ENCODE peak calls at places on chromosome 1, in seven cellular contexts. M is neuronal stem cell, U is mesendoderm, Z is mesenchymal stem cell, K is IMR-90, H is H9, J is H1. X is an unnamed sample.

GRCh38 chr1:9369964-9370788 is 77.5 kb downstream of the SPSB1 start:
- DNase-seq in M (no peak), U (no peak), Z (no peak), K (no peak), H (no peak), J (no peak), X (peak; percentile 67)

GRCh38 chr1:100581096-100581705 is 43.3 kb downstream of the GPR88 start:
- DNase-seq in M (no peak), U (no peak), Z (no peak), K (no peak), H (no peak), J (no peak), X (no peak)

GRCh38 chr1:10730985-10731384 is 65.5 kb downstream of the CASZ1 start:
- DNase-seq in M (no peak), U (peak; percentile 23), Z (peak; percentile 90), K (peak; percentile 69), H (no peak), J (no peak), X (peak; percentile 85)

GRCh38 chr1:28580706-28581530 is 11.1 kb upstream of the RAB42 start:
- DNase-seq in M (peak; percentile 53), U (peak; percentile 75), Z (peak; percentile 53), K (peak; percentile 56), H (no peak), J (no peak), X (peak; percentile 21)

GRCh38 chr1:244050835-244051444 is at the start of gene ZBTB18:
- DNase-seq in M (no peak), U (peak; percentile 78), Z (peak; percentile 80), K (peak; percentile 82), H (no peak), J (no peak), X (no peak)

GRCh38 chr1:155650231-155650757 is 38.3 kb downstream of the YY1AP1 start:
- DNase-seq in M (no peak), U (no peak), Z (no peak), K (no peak), H (no peak), J (no peak), X (no peak)

GRCh38 chr1:21255284-21255942 is 34.9 kb downstream of the ECE1 start:
- DNase-seq in M (peak; percentile 76), U (peak; percentile 93), Z (peak; percentile 91), K (peak; percentile 79), H (peak; percentile 88), J (peak; percentile 95), X (peak; percentile 94)

GRCh38 chr1:116365353-116365780 is 7.7 kb upstream of the ATP1A1 start:
- DNase-seq in M (no peak), U (no peak), Z (no peak), K (no peak), H (no peak), J (no peak), X (no peak)

GRCh38 chr1:156492591-156493080 is 7.9 kb downstream of the MEF2D start:
- DNase-seq in M (no peak), U (no peak), Z (no peak), K (no peak), H (no peak), J (no peak), X (no peak)

GRCh38 chr1:170114916-170115315 is 30.8 kb upstream of the NTMT2 start:
- DNase-seq in M (no peak), U (peak; percentile 26), Z (peak; percentile 38), K (peak; percentile 51), H (no peak), J (no peak), X (peak; percentile 28)

DNA sequence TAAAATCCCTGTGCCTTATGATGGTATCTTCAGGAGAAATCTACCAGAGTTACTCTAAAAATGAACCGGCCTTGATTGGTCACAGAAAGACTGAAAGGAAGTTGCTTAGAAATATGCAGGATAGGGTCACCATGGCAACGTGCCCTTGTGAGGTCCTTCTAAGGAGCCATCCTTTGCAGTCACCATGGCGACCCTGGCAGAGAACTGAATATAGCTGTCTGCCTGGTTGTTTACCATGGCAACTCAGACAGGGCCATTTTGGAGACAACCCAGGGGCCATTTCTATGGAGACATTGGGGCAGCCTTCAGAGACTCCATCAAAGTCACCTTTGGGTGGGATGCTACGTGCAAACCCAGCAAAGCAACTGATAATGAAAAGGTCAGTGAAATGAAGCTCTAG is 43.0 kb downstream of the SNX7 start:
- DNase-seq in M (peak; percentile 36), U (peak; percentile 79), Z (peak; percentile 9), K (peak; percentile 6), H (peak; percentile 41), J (no peak), X (no peak)
- H3K23ac ChIP-seq in M (no peak overlapping the region), U (no peak overlapping the region), Z (no peak overlapping the region), K (no peak overlapping the region), H (no peak overlapping the region), J (no peak overlapping the region), X (no peak overlapping the region)

GRCh38 chr1:201084171-201084766 is 28.0 kb downstream of the CACNA1S start:
- DNase-seq in M (no peak), U (no peak), Z (no peak), K (no peak), H (no peak), J (no peak), X (no peak)

GRCh38 chr1:201088901-201089525 is 23.2 kb downstream of the CACNA1S start:
- DNase-seq in M (no peak), U (peak; percentile 16), Z (no peak), K (no peak), H (no peak), J (no peak), X (no peak)

GRCh38 chr1:201089621-201090020 is 22.6 kb downstream of the CACNA1S start:
- DNase-seq in M (peak; percentile 23), U (no peak), Z (no peak), K (no peak), H (no peak), J (no peak), X (no peak)

GRCh38 chr1:201088395-201088794 is 23.8 kb downstream of the CACNA1S start:
- DNase-seq in M (no peak), U (no peak), Z (no peak), K (no peak), H (no peak), J (no peak), X (no peak)

GRCh38 chr1:201085902-201086735 is 26.1 kb downstream of the CACNA1S start:
- DNase-seq in M (peak; percentile 29), U (peak; percentile 74), Z (peak; percentile 57), K (peak; percentile 33), H (peak; percentile 77), J (peak; percentile 81), X (peak; percentile 88)
- H3K23ac ChIP-seq in M (no peak overlapping the region), U (no peak overlapping the region), Z (no peak overlapping the region), K (no peak overlapping the region), H (no peak overlapping the region), J (no peak overlapping the region), X (no peak overlapping the region)

DNA sequence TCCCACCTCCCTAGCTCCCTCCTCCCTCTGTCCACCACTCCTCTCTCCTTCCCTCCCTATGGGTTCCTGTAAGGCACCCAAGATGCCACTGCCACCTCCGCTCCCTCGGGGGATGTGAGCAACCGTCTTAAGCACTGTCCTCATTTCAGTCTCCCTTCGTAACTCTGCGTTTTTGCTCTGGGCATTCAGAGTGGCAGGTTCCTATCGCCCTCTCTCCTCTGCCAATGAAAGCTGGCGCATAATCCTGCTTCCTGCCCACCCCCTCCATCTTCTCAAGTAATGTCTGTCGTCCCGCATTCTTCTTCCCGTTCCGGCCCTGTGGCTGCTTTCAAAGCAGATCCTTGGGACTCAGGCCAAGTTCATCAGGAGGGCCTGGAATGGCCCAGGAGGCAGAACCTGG is 253.9 kb upstream of the TMEM51 start:
- DNase-seq in M (no peak), U (no peak), Z (no peak), K (no peak), H (no peak), J (no peak), X (no peak)
- H3K23ac ChIP-seq in M (no peak overlapping the region), U (no peak overlapping the region), Z (no peak overlapping the region), K (no peak overlapping the region), H (no peak overlapping the region), J (no peak overlapping the region), X (no peak overlapping the region)

DNA sequence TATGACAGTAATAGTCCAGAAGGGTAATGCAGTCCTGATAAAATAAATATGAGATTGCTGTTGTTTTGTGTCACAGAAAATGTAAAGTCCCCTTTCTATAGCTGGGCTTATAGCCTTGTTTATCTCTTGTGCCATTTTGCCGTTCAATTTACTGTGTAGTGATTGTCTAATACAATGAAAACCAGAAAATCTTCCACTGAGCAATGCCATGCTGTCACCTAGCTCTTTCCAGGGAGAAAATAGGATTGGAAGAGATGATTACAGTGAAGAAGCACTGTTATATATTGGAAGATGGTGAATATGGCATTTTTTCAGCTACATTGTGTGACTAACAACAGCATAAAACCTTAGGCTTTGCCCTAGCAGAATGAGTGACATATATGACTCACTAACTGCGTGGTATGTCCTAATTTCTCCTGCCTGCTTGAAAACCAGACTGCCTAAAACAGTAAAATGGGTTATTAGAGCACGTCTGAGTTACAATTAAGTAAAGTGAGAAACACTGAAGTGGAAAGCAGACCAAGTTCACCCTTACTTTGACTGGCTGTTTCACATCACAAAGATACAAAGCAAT is 332.4 kb upstream of the ZP4 start:
- DNase-seq in M (no peak), U (no peak), Z (no peak), K (no peak), H (no peak), J (no peak), X (peak; percentile 37)
- H3K23ac ChIP-seq in M (no peak overlapping the region), U (no peak overlapping the region), Z (no peak overlapping the region), K (no peak overlapping the region), H (no peak overlapping the region), J (no peak overlapping the region), X (no peak overlapping the region)

GRCh38 chr1:93701619-93702018 is 20.0 kb upstream of the BCAR3 start:
- DNase-seq in M (no peak), U (peak; percentile 91), Z (peak; percentile 90), K (peak; percentile 99), H (peak; percentile 28), J (no peak), X (peak; percentile 97)
- H3K23ac ChIP-seq in M (no peak overlapping the region), U (peak overlapping the region; percentile 11), Z (no peak overlapping the region), K (peak overlapping the region; percentile 99), H (no peak overlapping the region), J (no peak overlapping the region), X (no peak overlapping the region)